ENCODE peak calls at places on chromosomes 4 and X, in four cellular contexts. L is upper lobe of right lung, O is RWPE1, N is esophagus squamous epithelium. A is an unnamed sample.

GRCh38 chrX:19513383-19513782 is 1.9 kb downstream of the MAP3K15 start:
- DNase-seq in L (no peak), O (no peak), N (no peak), A (no peak)

GRCh38 chr4:7865533-7865932 is 74.1 kb downstream of the AFAP1 start:
- DNase-seq in L (no peak), N (no peak), O (no peak), A (no peak)

GRCh38 chr4:63348735-63349673 is 1060.2 kb downstream of the TECRL start:
- DNase-seq in O (no peak), N (no peak), L (no peak), A (no peak)

GRCh38 chr4:103032575-103032974 is 13.1 kb upstream of the SLC9B1 start:
- DNase-seq in O (peak), N (no peak), L (no peak), A (no peak)

GRCh38 chr4:153555730-153556440 is 89.7 kb downstream of the TMEM131L start:
- DNase-seq in N (no peak), L (no peak), O (no peak), A (no peak)

GRCh38 chr4:178196751-178197150 is 754.5 kb upstream of the AGA start:
- DNase-seq in L (no peak), N (no peak), O (no peak), A (no peak)

GRCh38 chr4:114807759-114808404 is 209.3 kb downstream of the UGT8 start:
- DNase-seq in N (no peak), O (peak), L (no peak), A (no peak)

GRCh38 chr4:139523076-139523475 is 32.9 kb downstream of the SETD7 start:
- DNase-seq in N (no peak), L (no peak), O (no peak), A (no peak)

GRCh38 chr4:188214861-188215260 is 75.6 kb downstream of the TRIML1 start:
- DNase-seq in N (no peak), L (no peak), O (no peak), A (no peak)

GRCh38 chrX:30649859-30650258 is 3.4 kb upstream of the GK start:
- DNase-seq in O (no peak), L (no peak), N (no peak), A (no peak)

GRCh38 chr4:25313194-25313895 is 771 bp downstream of the ZCCHC4 start:
- DNase-seq in O (peak), N (no peak), L (no peak), A (no peak)

GRCh38 chrX:143632625-143633387 is 3.1 kb downstream of the SLITRK4 start:
- DNase-seq in L (no peak), N (no peak), O (no peak), A (no peak)

GRCh38 chr4:147056951-147057630 is 111.4 kb upstream of the TTC29 start:
- DNase-seq in L (no peak), O (no peak), N (no peak), A (no peak)
- TF ChIP-seq CTCF in L (no peak), O (peak), N (no peak), A (no peak)

GRCh38 chr4:99536848-99537247 is 26.0 kb downstream of the C4orf17 start:
- DNase-seq in L (no peak), N (no peak), O (no peak), A (no peak)

GRCh38 chr4:99540287-99540939 is 23.4 kb downstream of the TRMT10A start:
- DNase-seq in N (no peak), O (no peak), L (no peak), A (no peak)

GRCh38 chr4:99537674-99538073 is 26.2 kb downstream of the TRMT10A start:
- DNase-seq in N (no peak), L (no peak), O (no peak), A (no peak)

GRCh38 chr4:99536148-99536728 is 25.4 kb downstream of the C4orf17 start:
- DNase-seq in N (no peak), O (no peak), L (no peak), A (no peak)
- TF ChIP-seq CTCF in N (no peak), O (no peak), L (no peak), A (no peak)

GRCh38 chr4:6335040-6335590 is 65.5 kb downstream of the WFS1 start:
- DNase-seq in L (no peak), O (no peak), N (no peak), A (no peak)
- TF ChIP-seq CTCF in L (no peak), O (no peak), N (no peak), A (no peak)

DNA sequence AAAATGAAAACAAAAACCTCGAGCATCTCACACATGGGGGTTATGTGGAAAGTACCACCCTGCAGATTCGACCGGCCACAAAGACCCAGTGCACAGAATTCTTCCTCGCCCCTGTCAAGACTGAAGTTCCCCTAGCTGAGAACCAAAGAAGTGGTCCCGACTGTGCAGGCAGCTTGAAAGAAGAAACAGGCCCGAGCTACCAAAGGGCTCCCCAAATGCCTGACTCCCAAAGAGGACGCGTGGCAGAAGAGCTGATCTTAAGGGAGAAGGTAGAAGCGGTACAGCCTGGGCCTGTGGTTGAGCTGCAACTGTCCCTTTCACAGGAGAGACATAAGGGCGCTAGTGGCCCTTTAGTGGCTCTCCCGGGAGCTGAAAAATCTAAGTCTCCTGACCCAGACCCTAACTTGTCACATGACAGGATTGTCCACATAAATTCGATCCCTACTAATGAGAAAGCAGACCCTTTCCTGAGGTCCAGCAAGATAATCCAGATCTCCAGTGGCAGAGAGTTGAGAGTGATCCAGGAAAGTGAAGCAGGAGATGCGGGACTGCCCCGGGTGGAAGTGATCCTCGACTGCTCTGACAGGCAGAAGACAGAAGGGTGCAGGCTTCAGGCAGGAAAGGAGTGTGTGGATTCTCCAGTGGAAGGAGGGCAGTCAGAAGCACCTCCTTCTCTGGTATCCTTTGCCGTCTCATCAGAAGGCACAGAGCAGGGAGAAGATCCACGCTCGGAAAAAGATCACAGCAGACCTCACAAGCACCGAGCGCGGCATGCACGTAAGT is 108.8 kb upstream of the MYOZ2 start:
- DNase-seq in N (no peak), L (no peak), O (no peak), A (no peak)
- TF ChIP-seq CTCF in N (no peak), L (no peak), O (no peak), A (no peak)

DNA sequence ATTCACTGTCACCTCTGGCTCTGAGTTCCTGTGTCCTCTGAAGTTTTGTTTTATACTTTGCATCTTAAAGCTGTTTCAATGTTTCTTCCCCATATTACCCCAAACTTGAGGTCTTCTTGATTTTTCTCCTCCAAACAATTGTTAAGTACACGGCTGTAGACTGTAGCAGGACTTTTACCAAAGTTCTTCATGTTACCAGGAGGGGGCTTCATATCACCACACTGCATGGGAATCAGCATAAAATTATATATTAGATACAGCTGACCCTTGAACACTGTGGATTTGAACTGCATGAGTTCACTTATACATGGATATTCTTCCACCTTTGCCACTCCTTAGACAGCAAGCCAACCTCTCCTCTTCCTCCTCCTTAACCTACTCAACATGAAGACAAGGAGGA is 56.6 kb downstream of the SPATA18 start:
- DNase-seq in O (no peak), L (no peak), N (no peak), A (no peak)
- TF ChIP-seq CTCF in O (no peak), L (no peak), N (no peak), A (no peak)

DNA sequence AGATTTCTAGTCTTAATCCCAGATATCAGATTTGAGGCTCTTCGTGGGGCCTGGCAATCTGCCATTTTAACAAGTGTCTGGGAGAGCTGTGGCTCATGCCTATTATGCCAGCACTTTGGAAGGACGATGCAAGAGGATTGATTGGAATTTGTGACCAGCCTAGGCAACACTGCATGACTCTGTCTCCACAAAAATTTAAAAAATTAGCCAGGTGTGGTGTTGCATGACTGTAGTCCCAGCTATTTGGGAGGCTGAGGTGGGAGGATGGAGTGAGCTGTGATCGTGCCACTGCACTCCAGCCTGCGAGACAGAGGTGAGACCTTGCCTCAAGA is 19.6 kb upstream of the YTHDC1 start:
- DNase-seq in N (no peak), L (no peak), O (peak), A (no peak)
- TF ChIP-seq CTCF in N (no peak), L (no peak), O (no peak), A (no peak)

GRCh38 chrX:102516314-102516936 is at the start of gene TMSB15A:
- DNase-seq in N (no peak), L (peak), O (peak), A (peak)

GRCh38 chrX:102514536-102514935 is 2.0 kb downstream of the TMSB15A start:
- DNase-seq in O (no peak), L (no peak), N (no peak), A (no peak)

GRCh38 chrX:102517331-102517730 is 792 bp upstream of the TMSB15A start:
- DNase-seq in L (no peak), N (no peak), O (no peak), A (no peak)
- TF ChIP-seq CTCF in L (peak), N (peak), O (no peak), A (no peak)

DNA sequence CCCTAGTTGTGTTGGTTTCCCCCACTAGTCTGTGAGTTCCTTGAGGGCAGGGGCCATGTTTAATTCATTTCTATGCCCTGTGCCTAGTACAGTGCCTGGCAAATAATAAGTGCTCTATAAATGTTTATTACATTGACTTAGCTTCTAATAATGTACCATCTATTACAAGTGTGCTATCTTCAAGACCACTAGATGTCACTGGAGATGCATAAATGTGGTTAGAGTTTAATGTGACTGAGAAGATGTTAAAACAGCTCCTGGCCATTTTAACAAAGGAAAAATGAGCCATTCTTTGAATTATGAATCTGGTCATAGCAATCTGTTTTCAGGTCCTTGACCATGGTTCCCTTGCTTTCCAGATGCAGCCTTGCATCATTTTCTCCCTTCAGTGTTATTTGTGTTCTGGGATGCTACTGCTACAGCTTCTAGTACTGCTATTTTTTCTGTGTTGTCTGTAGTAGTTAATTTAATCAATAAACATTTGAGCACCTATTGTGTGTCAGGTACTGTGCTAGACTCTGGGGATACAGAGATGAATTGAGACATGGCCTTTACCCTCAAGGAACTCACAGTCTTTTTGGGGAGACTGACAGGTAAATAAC is 43.2 kb downstream of the SLC9A6 start:
- DNase-seq in O (peak), N (no peak), L (no peak), A (no peak)
- TF ChIP-seq CTCF in O (peak), N (peak), L (peak), A (peak)

GRCh38 chr4:81375745-81376144 is 96.0 kb downstream of the RASGEF1B start:
- DNase-seq in N (no peak), L (no peak), O (no peak), A (no peak)
- TF ChIP-seq CTCF in N (no peak), L (no peak), O (no peak), A (no peak)

GRCh38 chrX:8319359-8319758 is 145.3 kb upstream of the VCX3B start:
- DNase-seq in N (no peak), L (no peak), O (no peak), A (no peak)

GRCh38 chrX:8323356-8323755 is 141.3 kb upstream of the VCX3B start:
- DNase-seq in O (no peak), L (no peak), N (no peak), A (no peak)
- TF ChIP-seq CTCF in O (no peak), L (peak), N (peak), A (no peak)